ENCODE peak calls at places on chromosome 12, in seven cellular contexts. One of them, this sample, is unnamed.

GRCh38 chr12:6376079-6376941 is 947 bp upstream of the SCNN1A start:
- DNase-seq in GM12878: no peak
- DNase-seq in HCT116: no peak
- DNase-seq in SK-N-SH: peak
- DNase-seq in K562: peak
- DNase-seq in HepG2: peak
- DNase-seq in H1: peak
- DNase-seq in this sample: peak

GRCh38 chr12:120856980-120857379 is 47.2 kb downstream of the SPPL3 start:
- DNase-seq in GM12878: no peak
- DNase-seq in HCT116: peak
- DNase-seq in SK-N-SH: no peak
- DNase-seq in K562: no peak
- DNase-seq in HepG2: no peak
- DNase-seq in H1: no peak
- DNase-seq in this sample: peak

GRCh38 chr12:1552171-1552570 is 42.2 kb downstream of the FBXL14 start:
- DNase-seq in GM12878: no peak
- DNase-seq in HCT116: no peak
- DNase-seq in SK-N-SH: no peak
- DNase-seq in K562: no peak
- DNase-seq in HepG2: no peak
- DNase-seq in H1: no peak
- DNase-seq in this sample: no peak

GRCh38 chr12:90017316-90017715 is 308.7 kb upstream of the ATP2B1 start:
- DNase-seq in GM12878: no peak
- DNase-seq in HCT116: no peak
- DNase-seq in SK-N-SH: no peak
- DNase-seq in K562: no peak
- DNase-seq in HepG2: no peak
- DNase-seq in H1: no peak
- DNase-seq in this sample: no peak

GRCh38 chr12:65637774-65638173 is 186.5 kb upstream of the HMGA2 start:
- DNase-seq in GM12878: no peak
- DNase-seq in HCT116: no peak
- DNase-seq in SK-N-SH: no peak
- DNase-seq in K562: no peak
- DNase-seq in HepG2: no peak
- DNase-seq in H1: no peak
- DNase-seq in this sample: no peak

GRCh38 chr12:52615208-52615868 is 3.0 kb downstream of the KRT73 start:
- DNase-seq in GM12878: no peak
- DNase-seq in HCT116: no peak
- DNase-seq in SK-N-SH: no peak
- DNase-seq in K562: no peak
- DNase-seq in HepG2: no peak
- DNase-seq in H1: no peak
- DNase-seq in this sample: no peak

GRCh38 chr12:45703942-45704341 is 25.6 kb upstream of the ARID2 start:
- DNase-seq in GM12878: no peak
- DNase-seq in HCT116: no peak
- DNase-seq in SK-N-SH: no peak
- DNase-seq in K562: no peak
- DNase-seq in HepG2: no peak
- DNase-seq in H1: no peak
- DNase-seq in this sample: no peak

GRCh38 chr12:113788020-113788856 is 177.9 kb downstream of the RBM19 start:
- DNase-seq in GM12878: no peak
- DNase-seq in HCT116: no peak
- DNase-seq in SK-N-SH: no peak
- DNase-seq in K562: no peak
- DNase-seq in HepG2: no peak
- DNase-seq in H1: no peak
- DNase-seq in this sample: no peak

GRCh38 chr12:111311011-111311410 is 57.9 kb downstream of the PHETA1 start:
- DNase-seq in GM12878: no peak
- DNase-seq in HCT116: no peak
- DNase-seq in SK-N-SH: no peak
- DNase-seq in K562: no peak
- DNase-seq in HepG2: no peak
- DNase-seq in H1: no peak
- DNase-seq in this sample: peak

GRCh38 chr12:109433618-109434017 is 43.5 kb downstream of the KCTD10 start:
- DNase-seq in GM12878: no peak
- DNase-seq in HCT116: no peak
- DNase-seq in SK-N-SH: peak
- DNase-seq in K562: peak
- DNase-seq in HepG2: no peak
- DNase-seq in H1: no peak
- DNase-seq in this sample: peak

GRCh38 chr12:26402648-26403047 is 207.3 kb downstream of the SSPN start:
- DNase-seq in GM12878: no peak
- DNase-seq in HCT116: peak
- DNase-seq in SK-N-SH: no peak
- DNase-seq in K562: no peak
- DNase-seq in HepG2: peak
- DNase-seq in H1: peak
- DNase-seq in this sample: peak

GRCh38 chr12:27525373-27525772 is 1.4 kb downstream of the PPFIBP1 start:
- DNase-seq in GM12878: no peak
- DNase-seq in HCT116: no peak
- DNase-seq in SK-N-SH: no peak
- DNase-seq in K562: no peak
- DNase-seq in HepG2: no peak
- DNase-seq in H1: no peak
- DNase-seq in this sample: no peak

GRCh38 chr12:124837958-124838803 is 25.5 kb downstream of the SCARB1 start:
- DNase-seq in GM12878: no peak
- DNase-seq in HCT116: peak
- DNase-seq in SK-N-SH: peak
- DNase-seq in K562: no peak
- DNase-seq in HepG2: peak
- DNase-seq in H1: no peak
- DNase-seq in this sample: peak

GRCh38 chr12:108637631-108638030 is 3.9 kb upstream of the SELPLG start:
- DNase-seq in GM12878: no peak
- DNase-seq in HCT116: no peak
- DNase-seq in SK-N-SH: no peak
- DNase-seq in K562: no peak
- DNase-seq in HepG2: no peak
- DNase-seq in H1: no peak
- DNase-seq in this sample: no peak

GRCh38 chr12:103673891-103674375 is 86.9 kb downstream of the STAB2 start:
- DNase-seq in GM12878: no peak
- DNase-seq in HCT116: no peak
- DNase-seq in SK-N-SH: no peak
- DNase-seq in K562: no peak
- DNase-seq in HepG2: peak
- DNase-seq in H1: no peak
- DNase-seq in this sample: no peak

GRCh38 chr12:51177897-51178296 is 5.0 kb upstream of the TFCP2 start:
- DNase-seq in GM12878: no peak
- DNase-seq in HCT116: no peak
- DNase-seq in SK-N-SH: no peak
- DNase-seq in K562: no peak
- DNase-seq in HepG2: no peak
- DNase-seq in H1: no peak
- DNase-seq in this sample: no peak

GRCh38 chr12:51171884-51172514 is 936 bp downstream of the TFCP2 start:
- DNase-seq in GM12878: peak
- DNase-seq in HCT116: no peak
- DNase-seq in SK-N-SH: no peak
- DNase-seq in K562: no peak
- DNase-seq in HepG2: peak
- DNase-seq in H1: no peak
- DNase-seq in this sample: no peak

GRCh38 chr12:51172515-51173431 is at the start of gene TFCP2:
- DNase-seq in GM12878: peak
- DNase-seq in HCT116: peak
- DNase-seq in SK-N-SH: peak
- DNase-seq in K562: peak
- DNase-seq in HepG2: peak
- DNase-seq in H1: peak
- DNase-seq in this sample: peak

DNA sequence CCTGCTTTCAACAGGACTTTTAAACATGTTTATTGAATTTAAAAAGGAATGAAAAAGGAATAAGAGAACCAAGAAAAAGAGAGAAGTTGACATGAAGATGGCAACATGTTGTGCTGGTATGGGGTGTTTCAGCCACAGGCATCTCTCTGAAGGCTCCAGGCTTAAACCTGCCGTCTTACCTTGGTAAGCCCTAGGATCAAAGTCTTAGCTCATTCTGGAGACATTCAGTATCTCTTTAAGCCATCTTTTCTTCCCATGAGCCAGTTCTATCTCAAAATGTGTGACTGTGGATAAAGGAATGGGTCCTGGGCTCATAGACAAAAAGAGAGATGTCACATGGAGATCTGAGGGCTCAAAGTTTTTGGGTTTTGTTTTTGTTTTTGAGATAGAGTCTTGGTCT is 1.6 kb upstream of the TFCP2 start:
- DNase-seq in GM12878: no peak
- DNase-seq in HCT116: no peak
- DNase-seq in SK-N-SH: no peak
- DNase-seq in K562: no peak
- DNase-seq in HepG2: no peak
- DNase-seq in H1: no peak
- DNase-seq in this sample: no peak
- TF ChIP-seq JUND in GM12878: no peak
- TF ChIP-seq JUND in HCT116: no peak
- TF ChIP-seq JUND in SK-N-SH: no peak
- TF ChIP-seq JUND in K562: no peak
- TF ChIP-seq JUND in HepG2: no peak
- TF ChIP-seq JUND in H1: no peak
- TF ChIP-seq JUND in this sample: no peak

DNA sequence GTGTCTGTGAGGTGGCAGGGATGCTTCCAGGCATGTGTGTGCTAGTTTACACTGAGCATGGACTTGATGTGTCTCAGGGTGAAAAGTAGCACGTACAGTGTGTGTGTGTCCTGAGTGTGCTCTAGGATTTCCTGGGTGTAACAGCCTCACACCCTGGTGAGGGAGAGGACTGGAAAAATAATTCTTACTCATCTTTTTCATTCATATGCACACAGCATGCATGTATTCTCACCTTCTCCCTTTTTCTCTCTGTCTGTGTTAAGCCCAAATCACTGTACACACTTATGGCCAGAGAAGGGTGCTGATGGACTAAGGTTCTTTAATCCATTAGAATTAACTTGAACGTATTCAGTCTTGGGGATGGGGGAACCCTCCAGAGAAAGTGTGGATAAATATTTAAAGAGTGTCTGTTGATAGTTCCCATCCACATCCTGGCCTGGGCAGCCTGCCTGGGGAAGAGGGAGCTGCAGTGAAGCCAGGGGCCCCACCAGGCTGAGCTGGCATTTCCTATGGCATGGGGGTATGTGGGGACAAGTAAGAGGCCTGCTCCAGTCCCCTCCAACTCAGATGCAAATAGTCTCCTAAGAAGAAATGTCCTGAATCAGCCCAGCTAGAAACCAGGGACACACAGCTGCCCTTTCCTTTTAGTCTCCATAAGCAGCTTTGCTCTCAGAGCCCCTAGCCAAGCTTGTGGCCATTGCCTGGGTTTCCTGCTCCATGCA is 1.1 kb upstream of the HOXC8 start:
- DNase-seq in GM12878: no peak
- DNase-seq in HCT116: no peak
- DNase-seq in SK-N-SH: no peak
- DNase-seq in K562: no peak
- DNase-seq in HepG2: no peak
- DNase-seq in H1: no peak
- DNase-seq in this sample: no peak
- TF ChIP-seq JUND in GM12878: no peak
- TF ChIP-seq JUND in HCT116: no peak
- TF ChIP-seq JUND in SK-N-SH: no peak
- TF ChIP-seq JUND in K562: no peak
- TF ChIP-seq JUND in HepG2: no peak
- TF ChIP-seq JUND in H1: no peak
- TF ChIP-seq JUND in this sample: no peak

GRCh38 chr12:87845995-87846483 is 183.2 kb downstream of the C12orf50 start:
- DNase-seq in GM12878: no peak
- DNase-seq in HCT116: no peak
- DNase-seq in SK-N-SH: no peak
- DNase-seq in K562: no peak
- DNase-seq in HepG2: no peak
- DNase-seq in H1: no peak
- DNase-seq in this sample: no peak

GRCh38 chr12:87853448-87854003 is 175.7 kb downstream of the C12orf50 start:
- DNase-seq in GM12878: no peak
- DNase-seq in HCT116: no peak
- DNase-seq in SK-N-SH: no peak
- DNase-seq in K562: no peak
- DNase-seq in HepG2: no peak
- DNase-seq in H1: no peak
- DNase-seq in this sample: no peak

GRCh38 chr12:87847147-87847546 is 182.1 kb downstream of the C12orf50 start:
- DNase-seq in GM12878: no peak
- DNase-seq in HCT116: no peak
- DNase-seq in SK-N-SH: no peak
- DNase-seq in K562: no peak
- DNase-seq in HepG2: no peak
- DNase-seq in H1: no peak
- DNase-seq in this sample: no peak

GRCh38 chr12:87849074-87849473 is 180.1 kb downstream of the C12orf50 start:
- DNase-seq in GM12878: no peak
- DNase-seq in HCT116: no peak
- DNase-seq in SK-N-SH: no peak
- DNase-seq in K562: no peak
- DNase-seq in HepG2: no peak
- DNase-seq in H1: no peak
- DNase-seq in this sample: no peak

DNA sequence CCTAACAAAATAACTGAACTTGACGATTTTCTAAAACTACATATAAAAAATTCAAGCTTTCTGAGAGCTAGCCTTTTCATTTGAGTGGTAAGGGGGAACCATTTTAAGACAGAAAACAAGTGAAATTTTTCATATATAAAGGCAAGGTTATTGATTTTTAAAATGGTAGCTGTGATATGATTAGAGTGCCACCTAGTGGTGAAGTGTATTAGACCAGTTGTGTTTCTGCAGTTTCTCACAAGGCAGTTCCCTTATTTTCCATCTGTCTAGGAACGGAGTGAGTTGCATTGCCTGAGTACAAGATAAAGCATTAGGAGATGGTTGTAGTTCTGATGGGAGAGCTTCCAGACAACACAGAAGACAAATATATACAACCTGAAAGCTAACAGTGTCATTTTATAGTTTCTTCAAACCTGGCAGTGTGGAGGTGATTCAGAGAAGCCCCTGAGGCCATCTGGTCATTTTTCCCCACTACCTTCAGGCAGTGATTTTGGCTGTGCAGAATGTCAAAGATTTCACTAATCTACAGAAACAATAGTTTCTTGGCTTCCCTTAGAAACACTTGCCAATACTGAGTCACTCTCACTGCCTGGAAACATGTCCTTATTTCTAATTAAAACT is 180.8 kb downstream of the C12orf50 start:
- DNase-seq in GM12878: peak
- DNase-seq in HCT116: peak
- DNase-seq in SK-N-SH: peak
- DNase-seq in K562: peak
- DNase-seq in HepG2: peak
- DNase-seq in H1: no peak
- DNase-seq in this sample: peak
- TF ChIP-seq JUND in GM12878: no peak
- TF ChIP-seq JUND in HCT116: no peak
- TF ChIP-seq JUND in SK-N-SH: no peak
- TF ChIP-seq JUND in K562: no peak
- TF ChIP-seq JUND in HepG2: no peak
- TF ChIP-seq JUND in H1: no peak
- TF ChIP-seq JUND in this sample: no peak

GRCh38 chr12:63940295-63940997 is 95.9 kb downstream of the SRGAP1 start:
- DNase-seq in GM12878: no peak
- DNase-seq in HCT116: no peak
- DNase-seq in SK-N-SH: peak
- DNase-seq in K562: no peak
- DNase-seq in HepG2: no peak
- DNase-seq in H1: no peak
- DNase-seq in this sample: no peak
- TF ChIP-seq JUND in GM12878: no peak
- TF ChIP-seq JUND in HCT116: no peak
- TF ChIP-seq JUND in SK-N-SH: no peak
- TF ChIP-seq JUND in K562: no peak
- TF ChIP-seq JUND in HepG2: no peak
- TF ChIP-seq JUND in H1: no peak
- TF ChIP-seq JUND in this sample: no peak

This sample was measured in T47D.